ENCODE peak calls at places on chromosomes 3 and 15, in ten cellular contexts. D, W, G, T, N, P, Z, V, E and M are unnamed samples.

GRCh38 chr3:111968319-111969059 is 10.3 kb upstream of the ABHD10 start:
- DNase-seq in N (no peak), V (no peak), P (no peak), W (no peak), G (no peak), E (no peak), Z (no peak), D (no peak), T (no peak), M (no peak)

GRCh38 chr3:159619341-159619885 is 369.2 kb upstream of the IL12A start:
- DNase-seq in N (no peak), G (no peak), Z (no peak), P (no peak), W (no peak), T (no peak), V (no peak), D (peak; percentile 35), E (no peak), M (no peak)

GRCh38 chr3:193396451-193397244 is 18.1 kb upstream of the ATP13A5 start:
- DNase-seq in N (no peak), D (no peak), P (no peak), G (no peak), T (no peak), W (no peak), E (no peak), V (no peak), Z (no peak), M (no peak)

GRCh38 chr3:187738400-187739124 is 6.7 kb downstream of the BCL6 start:
- DNase-seq in W (peak; percentile 76), V (peak; percentile 65), Z (peak; percentile 41), N (peak; percentile 94), D (peak; percentile 86), G (peak; percentile 67), P (peak; percentile 84), T (peak; percentile 53), E (peak; percentile 87), M (no peak)

GRCh38 chr3:180590396-180590795 is 11.6 kb upstream of the TTC14 start:
- DNase-seq in N (no peak), W (no peak), G (no peak), D (no peak), T (no peak), V (no peak), E (no peak), P (no peak), Z (no peak), M (no peak)

GRCh38 chr15:75023194-75024101 is at the start of gene PPCDC:
- DNase-seq in E (peak; percentile 98), V (peak; percentile 90), Z (peak; percentile 82), D (peak; percentile 82), T (peak; percentile 88), N (peak; percentile 97), W (peak; percentile 90), P (peak; percentile 93), G (peak; percentile 98), M (peak; percentile 90)

GRCh38 chr3:149468504-149469212 is 5.8 kb upstream of the TM4SF4 start:
- DNase-seq in W (no peak), Z (no peak), V (no peak), D (no peak), T (no peak), P (no peak), G (peak; percentile 72), E (no peak), N (no peak), M (no peak)

GRCh38 chr15:79329186-79329611 is 18.3 kb downstream of the TMED3 start:
- DNase-seq in N (no peak), V (peak; percentile 17), E (no peak), P (no peak), W (no peak), G (no peak), Z (no peak), T (no peak), D (no peak), M (no peak)

GRCh38 chr3:61772439-61772838 is 211.1 kb downstream of the PTPRG start:
- DNase-seq in E (no peak), T (no peak), Z (no peak), P (no peak), D (no peak), W (no peak), N (no peak), G (no peak), V (no peak), M (no peak)

GRCh38 chr3:15313461-15313860 is 18.9 kb downstream of the SH3BP5 start:
- DNase-seq in W (no peak), P (no peak), T (no peak), D (no peak), G (no peak), V (no peak), E (peak; percentile 82), N (no peak), Z (no peak), M (no peak)

GRCh38 chr15:71094137-71094536 is 21.1 kb upstream of the THSD4 start:
- DNase-seq in T (no peak), D (no peak), Z (no peak), V (no peak), P (no peak), G (no peak), W (no peak), E (no peak), N (no peak), M (no peak)

GRCh38 chr3:64184621-64185020 is 40.6 kb downstream of the PRICKLE2 start:
- DNase-seq in V (no peak), P (no peak), E (no peak), D (no peak), N (no peak), W (no peak), G (no peak), Z (no peak), T (no peak), M (no peak)

GRCh38 chr3:127747751-127748521 is 74.4 kb downstream of the MGLL start:
- DNase-seq in D (peak; percentile 49), P (no peak), V (peak; percentile 58), Z (no peak), T (no peak), G (no peak), N (peak; percentile 75), W (peak; percentile 89), E (peak; percentile 84), M (no peak)

GRCh38 chr3:190892328-190893011 is 30.0 kb upstream of the GMNC start:
- DNase-seq in N (no peak), V (no peak), E (no peak), W (no peak), D (no peak), Z (no peak), P (no peak), G (no peak), T (no peak), M (no peak)

GRCh38 chr15:73800662-73801345 is 47.7 kb upstream of the INSYN1 start:
- DNase-seq in D (peak; percentile 47), G (no peak), W (no peak), Z (no peak), E (no peak), V (no peak), N (peak; percentile 53), T (no peak), P (peak; percentile 71), M (no peak)

GRCh38 chr3:123347691-123348264 is 101.1 kb downstream of the ADCY5 start:
- DNase-seq in T (no peak), W (no peak), V (no peak), G (no peak), E (peak; percentile 42), N (no peak), Z (no peak), P (no peak), D (no peak), M (no peak)

GRCh38 chr15:79028411-79028964 is 62.1 kb downstream of the RASGRF1 start:
- DNase-seq in Z (no peak), W (no peak), D (no peak), G (peak; percentile 63), V (no peak), E (no peak), T (no peak), P (peak; percentile 23), N (no peak), M (no peak)

GRCh38 chr3:129768728-129769127 is 124.8 kb downstream of the TMCC1 start:
- DNase-seq in T (no peak), N (no peak), P (no peak), W (no peak), D (no peak), G (no peak), V (no peak), Z (no peak), E (no peak), M (no peak)

GRCh38 chr3:151067158-151067557 is 18.3 kb upstream of the MED12L start:
- DNase-seq in T (no peak), E (no peak), W (no peak), Z (no peak), P (no peak), N (no peak), G (peak; percentile 45), V (no peak), D (no peak), M (no peak)

GRCh38 chr3:100993309-100993708 is at the start of gene ABI3BP:
- DNase-seq in N (peak; percentile 58), D (peak; percentile 59), V (peak; percentile 35), E (peak; percentile 70), G (peak; percentile 13), W (peak; percentile 83), P (peak; percentile 14), T (no peak), Z (no peak), M (peak; percentile 40)

GRCh38 chr3:54968546-54969172 is 40.8 kb upstream of the LRTM1 start:
- DNase-seq in N (no peak), T (no peak), D (no peak), V (no peak), Z (no peak), G (no peak), W (peak; percentile 35), P (no peak), E (no peak), M (no peak)

GRCh38 chr3:106813742-106814141 is 563.5 kb upstream of the CCDC54 start:
- DNase-seq in D (no peak), T (no peak), Z (no peak), N (no peak), W (no peak), G (no peak), V (no peak), P (no peak), E (no peak), M (no peak)

GRCh38 chr15:101115887-101116680 is 135.8 kb downstream of the CHSY1 start:
- DNase-seq in Z (no peak), T (no peak), D (no peak), V (no peak), W (no peak), P (no peak), E (peak; percentile 86), G (no peak), N (peak; percentile 68), M (no peak)

GRCh38 chr3:31185004-31185357 is 290.5 kb upstream of the GADL1 start:
- DNase-seq in V (no peak), P (no peak), G (no peak), T (no peak), W (no peak), Z (no peak), N (no peak), D (no peak), E (no peak), M (no peak)

GRCh38 chr15:89837134-89837829 is 22.6 kb upstream of the ANPEP start:
- DNase-seq in Z (no peak), V (no peak), G (no peak), D (no peak), T (no peak), W (no peak), E (no peak), N (no peak), P (no peak), M (no peak)

GRCh38 chr3:107992976-107993684 is 97.7 kb downstream of the CD47 start:
- DNase-seq in P (no peak), W (no peak), G (no peak), Z (no peak), N (no peak), T (no peak), E (peak; percentile 68), V (peak; percentile 10), D (no peak), M (no peak)

GRCh38 chr3:37992271-37993066 is 1.9 kb downstream of the VILL start:
- DNase-seq in E (peak; percentile 61), P (no peak), G (no peak), T (no peak), W (no peak), N (no peak), V (no peak), Z (no peak), D (no peak), M (no peak)

GRCh38 chr3:161217496-161217895 is 3.6 kb upstream of the NMD3 start:
- DNase-seq in D (no peak), E (no peak), G (no peak), Z (no peak), N (no peak), W (no peak), T (no peak), P (no peak), V (peak; percentile 64), M (no peak)